ENCODE peak calls at places on chromosomes 1 and 21, in eight cellular contexts. One of them, this sample, is unnamed.

GRCh38 chr1:166418344-166418895 is 251.6 kb upstream of the FAM78B start:
- DNase-seq in H7: no peak
- DNase-seq in EL: no peak
- DNase-seq in colonic mucosa: no peak
- DNase-seq in NAMALWA: no peak
- DNase-seq in stimulated activated CD8-positive, alpha-beta memory T cell treated with anti-CD3 and anti-CD28 coated beads, Interleukin-2, amount 100 ng/mL, for 48 hours: no peak
- DNase-seq in pancreas: no peak
- DNase-seq in RWPE1: no peak
- DNase-seq in this sample: no peak

GRCh38 chr1:48688102-48688760 is 88.5 kb downstream of the BEND5 start:
- DNase-seq in H7: peak; percentile 69
- DNase-seq in EL: no peak
- DNase-seq in colonic mucosa: no peak
- DNase-seq in NAMALWA: peak; percentile 50
- DNase-seq in stimulated activated CD8-positive, alpha-beta memory T cell treated with anti-CD3 and anti-CD28 coated beads, Interleukin-2, amount 100 ng/mL, for 48 hours: no peak
- DNase-seq in pancreas: no peak
- DNase-seq in RWPE1: no peak
- DNase-seq in this sample: no peak

GRCh38 chr1:109197163-109198042 is 16.3 kb upstream of the SARS1 start:
- DNase-seq in H7: no peak
- DNase-seq in EL: peak; percentile 100
- DNase-seq in colonic mucosa: no peak
- DNase-seq in NAMALWA: no peak
- DNase-seq in stimulated activated CD8-positive, alpha-beta memory T cell treated with anti-CD3 and anti-CD28 coated beads, Interleukin-2, amount 100 ng/mL, for 48 hours: no peak
- DNase-seq in pancreas: no peak
- DNase-seq in RWPE1: peak; percentile 97
- DNase-seq in this sample: peak; percentile 97

GRCh38 chr1:228278432-228278941 is 70.6 kb downstream of the OBSCN start:
- DNase-seq in H7: peak; percentile 32
- DNase-seq in EL: no peak
- DNase-seq in colonic mucosa: no peak
- DNase-seq in NAMALWA: no peak
- DNase-seq in stimulated activated CD8-positive, alpha-beta memory T cell treated with anti-CD3 and anti-CD28 coated beads, Interleukin-2, amount 100 ng/mL, for 48 hours: no peak
- DNase-seq in pancreas: peak; percentile 65
- DNase-seq in RWPE1: no peak
- DNase-seq in this sample: no peak

GRCh38 chr1:186304982-186305949 is 69.8 kb downstream of the TPR start:
- DNase-seq in H7: peak; percentile 46
- DNase-seq in EL: peak; percentile 47
- DNase-seq in colonic mucosa: no peak
- DNase-seq in NAMALWA: peak; percentile 63
- DNase-seq in stimulated activated CD8-positive, alpha-beta memory T cell treated with anti-CD3 and anti-CD28 coated beads, Interleukin-2, amount 100 ng/mL, for 48 hours: no peak
- DNase-seq in pancreas: no peak
- DNase-seq in RWPE1: peak; percentile 46
- DNase-seq in this sample: peak; percentile 20

GRCh38 chr1:15808955-15809354 is 1.5 kb upstream of the UQCRHL start:
- DNase-seq in H7: peak; percentile 40
- DNase-seq in EL: no peak
- DNase-seq in colonic mucosa: no peak
- DNase-seq in NAMALWA: no peak
- DNase-seq in stimulated activated CD8-positive, alpha-beta memory T cell treated with anti-CD3 and anti-CD28 coated beads, Interleukin-2, amount 100 ng/mL, for 48 hours: no peak
- DNase-seq in pancreas: no peak
- DNase-seq in RWPE1: no peak
- DNase-seq in this sample: no peak

GRCh38 chr1:154861607-154862094 is 8.4 kb downstream of the KCNN3 start:
- DNase-seq in H7: peak; percentile 11
- DNase-seq in EL: peak; percentile 62
- DNase-seq in colonic mucosa: no peak
- DNase-seq in NAMALWA: no peak
- DNase-seq in stimulated activated CD8-positive, alpha-beta memory T cell treated with anti-CD3 and anti-CD28 coated beads, Interleukin-2, amount 100 ng/mL, for 48 hours: no peak
- DNase-seq in pancreas: no peak
- DNase-seq in RWPE1: no peak
- DNase-seq in this sample: peak; percentile 71

GRCh38 chr1:8197493-8198282 is 120.2 kb upstream of the SLC45A1 start:
- DNase-seq in H7: no peak
- DNase-seq in EL: peak; percentile 94
- DNase-seq in colonic mucosa: peak; percentile 62
- DNase-seq in NAMALWA: no peak
- DNase-seq in stimulated activated CD8-positive, alpha-beta memory T cell treated with anti-CD3 and anti-CD28 coated beads, Interleukin-2, amount 100 ng/mL, for 48 hours: no peak
- DNase-seq in pancreas: no peak
- DNase-seq in RWPE1: peak; percentile 95
- DNase-seq in this sample: peak; percentile 99

GRCh38 chr1:204367956-204368355 is 8.2 kb upstream of the PLEKHA6 start:
- DNase-seq in H7: no peak
- DNase-seq in EL: peak; percentile 31
- DNase-seq in colonic mucosa: no peak
- DNase-seq in NAMALWA: no peak
- DNase-seq in stimulated activated CD8-positive, alpha-beta memory T cell treated with anti-CD3 and anti-CD28 coated beads, Interleukin-2, amount 100 ng/mL, for 48 hours: no peak
- DNase-seq in pancreas: no peak
- DNase-seq in RWPE1: no peak
- DNase-seq in this sample: no peak

GRCh38 chr1:6471969-6472368 is 6.0 kb upstream of the TNFRSF25 start:
- DNase-seq in H7: no peak
- DNase-seq in EL: no peak
- DNase-seq in colonic mucosa: peak; percentile 89
- DNase-seq in NAMALWA: no peak
- DNase-seq in stimulated activated CD8-positive, alpha-beta memory T cell treated with anti-CD3 and anti-CD28 coated beads, Interleukin-2, amount 100 ng/mL, for 48 hours: no peak
- DNase-seq in pancreas: no peak
- DNase-seq in RWPE1: peak; percentile 68
- DNase-seq in this sample: no peak

GRCh38 chr1:90838720-90839119 is 121.6 kb upstream of the BARHL2 start:
- DNase-seq in H7: peak; percentile 72
- DNase-seq in EL: no peak
- DNase-seq in colonic mucosa: no peak
- DNase-seq in NAMALWA: no peak
- DNase-seq in stimulated activated CD8-positive, alpha-beta memory T cell treated with anti-CD3 and anti-CD28 coated beads, Interleukin-2, amount 100 ng/mL, for 48 hours: no peak
- DNase-seq in pancreas: no peak
- DNase-seq in RWPE1: no peak
- DNase-seq in this sample: no peak

GRCh38 chr1:117171900-117172501 is 38.7 kb downstream of the VTCN1 start:
- DNase-seq in H7: no peak
- DNase-seq in EL: no peak
- DNase-seq in colonic mucosa: no peak
- DNase-seq in NAMALWA: no peak
- DNase-seq in stimulated activated CD8-positive, alpha-beta memory T cell treated with anti-CD3 and anti-CD28 coated beads, Interleukin-2, amount 100 ng/mL, for 48 hours: no peak
- DNase-seq in pancreas: peak; percentile 87
- DNase-seq in RWPE1: peak; percentile 78
- DNase-seq in this sample: peak; percentile 84

GRCh38 chr21:36208326-36209013 is 51.8 kb downstream of the DOP1B start:
- DNase-seq in H7: peak; percentile 38
- DNase-seq in EL: no peak
- DNase-seq in colonic mucosa: no peak
- DNase-seq in NAMALWA: no peak
- DNase-seq in stimulated activated CD8-positive, alpha-beta memory T cell treated with anti-CD3 and anti-CD28 coated beads, Interleukin-2, amount 100 ng/mL, for 48 hours: no peak
- DNase-seq in pancreas: peak; percentile 62
- DNase-seq in RWPE1: no peak
- DNase-seq in this sample: no peak

GRCh38 chr1:214980931-214981330 is 101.6 kb upstream of the KCNK2 start:
- DNase-seq in H7: no peak
- DNase-seq in EL: no peak
- DNase-seq in colonic mucosa: no peak
- DNase-seq in NAMALWA: no peak
- DNase-seq in stimulated activated CD8-positive, alpha-beta memory T cell treated with anti-CD3 and anti-CD28 coated beads, Interleukin-2, amount 100 ng/mL, for 48 hours: no peak
- DNase-seq in pancreas: no peak
- DNase-seq in RWPE1: no peak
- DNase-seq in this sample: no peak

GRCh38 chr1:226627924-226628623 is 79.5 kb downstream of the STUM start:
- DNase-seq in H7: peak; percentile 4
- DNase-seq in EL: no peak
- DNase-seq in colonic mucosa: no peak
- DNase-seq in NAMALWA: no peak
- DNase-seq in stimulated activated CD8-positive, alpha-beta memory T cell treated with anti-CD3 and anti-CD28 coated beads, Interleukin-2, amount 100 ng/mL, for 48 hours: no peak
- DNase-seq in pancreas: no peak
- DNase-seq in RWPE1: no peak
- DNase-seq in this sample: no peak

GRCh38 chr21:16186742-16187141 is 457.0 kb downstream of the USP25 start:
- DNase-seq in H7: no peak
- DNase-seq in EL: peak; percentile 10
- DNase-seq in colonic mucosa: no peak
- DNase-seq in NAMALWA: no peak
- DNase-seq in stimulated activated CD8-positive, alpha-beta memory T cell treated with anti-CD3 and anti-CD28 coated beads, Interleukin-2, amount 100 ng/mL, for 48 hours: no peak
- DNase-seq in pancreas: no peak
- DNase-seq in RWPE1: no peak
- DNase-seq in this sample: peak; percentile 41

GRCh38 chr1:104380003-104380402 is 630.3 kb downstream of the AMY1C start:
- DNase-seq in H7: no peak
- DNase-seq in EL: no peak
- DNase-seq in colonic mucosa: no peak
- DNase-seq in NAMALWA: no peak
- DNase-seq in stimulated activated CD8-positive, alpha-beta memory T cell treated with anti-CD3 and anti-CD28 coated beads, Interleukin-2, amount 100 ng/mL, for 48 hours: no peak
- DNase-seq in pancreas: no peak
- DNase-seq in RWPE1: no peak
- DNase-seq in this sample: no peak

GRCh38 chr21:28793043-28793442 is 199.6 kb downstream of the LTN1 start:
- DNase-seq in H7: peak; percentile 13
- DNase-seq in EL: peak; percentile 45
- DNase-seq in colonic mucosa: no peak
- DNase-seq in NAMALWA: peak; percentile 9
- DNase-seq in stimulated activated CD8-positive, alpha-beta memory T cell treated with anti-CD3 and anti-CD28 coated beads, Interleukin-2, amount 100 ng/mL, for 48 hours: no peak
- DNase-seq in pancreas: no peak
- DNase-seq in RWPE1: no peak
- DNase-seq in this sample: peak; percentile 86

GRCh38 chr21:45954271-45954670 is 27.3 kb upstream of the COL6A1 start:
- DNase-seq in H7: peak; percentile 65
- DNase-seq in EL: peak; percentile 45
- DNase-seq in colonic mucosa: no peak
- DNase-seq in NAMALWA: no peak
- DNase-seq in stimulated activated CD8-positive, alpha-beta memory T cell treated with anti-CD3 and anti-CD28 coated beads, Interleukin-2, amount 100 ng/mL, for 48 hours: no peak
- DNase-seq in pancreas: no peak
- DNase-seq in RWPE1: no peak
- DNase-seq in this sample: no peak

GRCh38 chr1:1929639-1930545 is 10.8 kb upstream of the TMEM52 start:
- DNase-seq in H7: no peak
- DNase-seq in EL: no peak
- DNase-seq in colonic mucosa: no peak
- DNase-seq in NAMALWA: no peak
- DNase-seq in stimulated activated CD8-positive, alpha-beta memory T cell treated with anti-CD3 and anti-CD28 coated beads, Interleukin-2, amount 100 ng/mL, for 48 hours: no peak
- DNase-seq in pancreas: peak; percentile 74
- DNase-seq in RWPE1: no peak
- DNase-seq in this sample: no peak

GRCh38 chr1:210908257-210908656 is 225.7 kb downstream of the KCNH1 start:
- DNase-seq in H7: no peak
- DNase-seq in EL: no peak
- DNase-seq in colonic mucosa: no peak
- DNase-seq in NAMALWA: no peak
- DNase-seq in stimulated activated CD8-positive, alpha-beta memory T cell treated with anti-CD3 and anti-CD28 coated beads, Interleukin-2, amount 100 ng/mL, for 48 hours: no peak
- DNase-seq in pancreas: no peak
- DNase-seq in RWPE1: no peak
- DNase-seq in this sample: no peak

GRCh38 chr1:165060285-165060793 is 296.2 kb downstream of the LMX1A start:
- DNase-seq in H7: no peak
- DNase-seq in EL: no peak
- DNase-seq in colonic mucosa: no peak
- DNase-seq in NAMALWA: no peak
- DNase-seq in stimulated activated CD8-positive, alpha-beta memory T cell treated with anti-CD3 and anti-CD28 coated beads, Interleukin-2, amount 100 ng/mL, for 48 hours: no peak
- DNase-seq in pancreas: no peak
- DNase-seq in RWPE1: no peak
- DNase-seq in this sample: no peak

GRCh38 chr1:119766374-119766794 is 2.3 kb downstream of the HMGCS2 start:
- DNase-seq in H7: no peak
- DNase-seq in EL: no peak
- DNase-seq in colonic mucosa: peak; percentile 73
- DNase-seq in NAMALWA: no peak
- DNase-seq in stimulated activated CD8-positive, alpha-beta memory T cell treated with anti-CD3 and anti-CD28 coated beads, Interleukin-2, amount 100 ng/mL, for 48 hours: no peak
- DNase-seq in pancreas: no peak
- DNase-seq in RWPE1: no peak
- DNase-seq in this sample: no peak

GRCh38 chr1:47205918-47206317 is 16.1 kb upstream of the PDZK1IP1 start:
- DNase-seq in H7: no peak
- DNase-seq in EL: no peak
- DNase-seq in colonic mucosa: no peak
- DNase-seq in NAMALWA: no peak
- DNase-seq in stimulated activated CD8-positive, alpha-beta memory T cell treated with anti-CD3 and anti-CD28 coated beads, Interleukin-2, amount 100 ng/mL, for 48 hours: no peak
- DNase-seq in pancreas: no peak
- DNase-seq in RWPE1: no peak
- DNase-seq in this sample: no peak

GRCh38 chr1:78650114-78650513 is 483 bp downstream of the IFI44 start:
- DNase-seq in H7: no peak
- DNase-seq in EL: peak; percentile 43
- DNase-seq in colonic mucosa: no peak
- DNase-seq in NAMALWA: no peak
- DNase-seq in stimulated activated CD8-positive, alpha-beta memory T cell treated with anti-CD3 and anti-CD28 coated beads, Interleukin-2, amount 100 ng/mL, for 48 hours: no peak
- DNase-seq in pancreas: no peak
- DNase-seq in RWPE1: peak; percentile 8
- DNase-seq in this sample: peak; percentile 22

GRCh38 chr1:45442272-45442671 is 48.7 kb downstream of the TESK2 start:
- DNase-seq in H7: no peak
- DNase-seq in EL: peak; percentile 88
- DNase-seq in colonic mucosa: no peak
- DNase-seq in NAMALWA: no peak
- DNase-seq in stimulated activated CD8-positive, alpha-beta memory T cell treated with anti-CD3 and anti-CD28 coated beads, Interleukin-2, amount 100 ng/mL, for 48 hours: no peak
- DNase-seq in pancreas: no peak
- DNase-seq in RWPE1: peak; percentile 14
- DNase-seq in this sample: peak; percentile 84

GRCh38 chr1:231138221-231138620 is 23.6 kb upstream of the TRIM67 start:
- DNase-seq in H7: no peak
- DNase-seq in EL: peak; percentile 50
- DNase-seq in colonic mucosa: no peak
- DNase-seq in NAMALWA: no peak
- DNase-seq in stimulated activated CD8-positive, alpha-beta memory T cell treated with anti-CD3 and anti-CD28 coated beads, Interleukin-2, amount 100 ng/mL, for 48 hours: no peak
- DNase-seq in pancreas: no peak
- DNase-seq in RWPE1: no peak
- DNase-seq in this sample: peak; percentile 25

GRCh38 chr1:41515131-41515678 is 30.7 kb upstream of the EDN2 start:
- DNase-seq in H7: peak; percentile 79
- DNase-seq in EL: no peak
- DNase-seq in colonic mucosa: peak; percentile 73
- DNase-seq in NAMALWA: no peak
- DNase-seq in stimulated activated CD8-positive, alpha-beta memory T cell treated with anti-CD3 and anti-CD28 coated beads, Interleukin-2, amount 100 ng/mL, for 48 hours: no peak
- DNase-seq in pancreas: no peak
- DNase-seq in RWPE1: peak; percentile 64
- DNase-seq in this sample: no peak

GRCh38 chr1:152148991-152149390 is 10.0 kb downstream of the RPTN start:
- DNase-seq in H7: no peak
- DNase-seq in EL: peak; percentile 39
- DNase-seq in colonic mucosa: no peak
- DNase-seq in NAMALWA: no peak
- DNase-seq in stimulated activated CD8-positive, alpha-beta memory T cell treated with anti-CD3 and anti-CD28 coated beads, Interleukin-2, amount 100 ng/mL, for 48 hours: no peak
- DNase-seq in pancreas: no peak
- DNase-seq in RWPE1: no peak
- DNase-seq in this sample: no peak

GRCh38 chr1:97123717-97124446 is 402.3 kb downstream of the PTBP2 start:
- DNase-seq in H7: no peak
- DNase-seq in EL: no peak
- DNase-seq in colonic mucosa: no peak
- DNase-seq in NAMALWA: no peak
- DNase-seq in stimulated activated CD8-positive, alpha-beta memory T cell treated with anti-CD3 and anti-CD28 coated beads, Interleukin-2, amount 100 ng/mL, for 48 hours: no peak
- DNase-seq in pancreas: no peak
- DNase-seq in RWPE1: no peak
- DNase-seq in this sample: peak; percentile 11

GRCh38 chr1:86507935-86508582 is 38.8 kb upstream of the CLCA4 start:
- DNase-seq in H7: peak; percentile 8
- DNase-seq in EL: peak; percentile 42
- DNase-seq in colonic mucosa: no peak
- DNase-seq in NAMALWA: peak; percentile 54
- DNase-seq in stimulated activated CD8-positive, alpha-beta memory T cell treated with anti-CD3 and anti-CD28 coated beads, Interleukin-2, amount 100 ng/mL, for 48 hours: no peak
- DNase-seq in pancreas: no peak
- DNase-seq in RWPE1: no peak
- DNase-seq in this sample: peak; percentile 30

GRCh38 chr1:241531195-241532172 is 694 bp upstream of the KMO start:
- DNase-seq in H7: peak; percentile 2
- DNase-seq in EL: peak; percentile 76
- DNase-seq in colonic mucosa: no peak
- DNase-seq in NAMALWA: peak; percentile 93
- DNase-seq in stimulated activated CD8-positive, alpha-beta memory T cell treated with anti-CD3 and anti-CD28 coated beads, Interleukin-2, amount 100 ng/mL, for 48 hours: no peak
- DNase-seq in pancreas: no peak
- DNase-seq in RWPE1: peak; percentile 42
- DNase-seq in this sample: peak; percentile 88

GRCh38 chr1:185719021-185719420 is 15.2 kb upstream of the HMCN1 start:
- DNase-seq in H7: peak; percentile 24
- DNase-seq in EL: peak; percentile 93
- DNase-seq in colonic mucosa: no peak
- DNase-seq in NAMALWA: no peak
- DNase-seq in stimulated activated CD8-positive, alpha-beta memory T cell treated with anti-CD3 and anti-CD28 coated beads, Interleukin-2, amount 100 ng/mL, for 48 hours: no peak
- DNase-seq in pancreas: no peak
- DNase-seq in RWPE1: peak; percentile 76
- DNase-seq in this sample: peak; percentile 86

GRCh38 chr1:155499953-155500621 is 62.5 kb downstream of the ASH1L start:
- DNase-seq in H7: no peak
- DNase-seq in EL: peak; percentile 12
- DNase-seq in colonic mucosa: peak; percentile 75
- DNase-seq in NAMALWA: peak; percentile 90
- DNase-seq in stimulated activated CD8-positive, alpha-beta memory T cell treated with anti-CD3 and anti-CD28 coated beads, Interleukin-2, amount 100 ng/mL, for 48 hours: no peak
- DNase-seq in pancreas: no peak
- DNase-seq in RWPE1: no peak
- DNase-seq in this sample: peak; percentile 14

This sample was measured in fibroblast of lung.